ENCODE peak calls at places on chromosome 3, in seven cellular contexts. A is fibroblast of mammary gland; Y is activated CD8-positive, alpha-beta memory T cell treated with anti-CD3 and anti-CD28 coated beads, Interleukin-2, amount 50 U/mL, for 48 hours; G is CMK; S is activated T-cell treated with anti-CD3 and anti-CD28 coated beads for 1 hour; C is B cell; X is Right ventricle myocardium superior. U is an unnamed sample.

GRCh38 chr3:12400795-12401194 is 83.5 kb upstream of the TSEN2 start:
- DNase-seq in A (peak), Y (no peak), G (no peak), S (no peak), C (no peak), X (no peak), U (no peak)

GRCh38 chr3:171620825-171621434 is 160.7 kb upstream of the TNIK start:
- DNase-seq in A (peak), Y (no peak), G (no peak), S (no peak), C (no peak), X (no peak), U (no peak)

GRCh38 chr3:41900265-41900664 is 61.6 kb downstream of the ULK4 start:
- DNase-seq in A (peak), Y (no peak), G (no peak), S (no peak), C (no peak), X (no peak), U (no peak)

GRCh38 chr3:14243782-14244181 is 65.2 kb downstream of the LSM3 start:
- DNase-seq in A (no peak), Y (no peak), G (no peak), S (no peak), C (no peak), X (no peak), U (no peak)

GRCh38 chr3:162492446-162493081 is 996.0 kb downstream of the OTOL1 start:
- DNase-seq in A (peak), Y (no peak), G (no peak), S (no peak), C (no peak), X (no peak), U (no peak)

GRCh38 chr3:440826-441225 is 244.3 kb downstream of the CHL1 start:
- DNase-seq in A (no peak), Y (no peak), G (no peak), S (no peak), C (no peak), X (no peak), U (no peak)

GRCh38 chr3:15629860-15630597 is 28.5 kb downstream of the BTD start:
- DNase-seq in A (peak), Y (no peak), G (no peak), S (peak), C (peak), X (no peak), U (peak)

GRCh38 chr3:13037458-13038117 is 35.6 kb downstream of the IQSEC1 start:
- DNase-seq in A (no peak), Y (no peak), G (no peak), S (no peak), C (no peak), X (no peak), U (no peak)

GRCh38 chr3:48013288-48013980 is 2.8 kb downstream of the MAP4 start:
- DNase-seq in A (peak), Y (no peak), G (no peak), S (no peak), C (no peak), X (no peak), U (no peak)

GRCh38 chr3:4245671-4246070 is 57.5 kb upstream of the SETMAR start:
- DNase-seq in A (no peak), Y (no peak), G (no peak), S (no peak), C (no peak), X (no peak), U (no peak)

GRCh38 chr3:46405301-46406079 is 1.4 kb downstream of the CCR5AS start:
- DNase-seq in A (no peak), Y (no peak), G (no peak), S (no peak), C (no peak), X (no peak), U (no peak)

GRCh38 chr3:127549826-127550487 is 40.6 kb downstream of the TPRA1 start:
- DNase-seq in A (no peak), Y (no peak), G (no peak), S (no peak), C (no peak), X (no peak), U (no peak)

GRCh38 chr3:113560265-113560664 is 27.9 kb downstream of the SIDT1 start:
- DNase-seq in A (no peak), Y (no peak), G (no peak), S (no peak), C (no peak), X (no peak), U (no peak)

GRCh38 chr3:82824491-82824890 is 1063.0 kb upstream of the GBE1 start:
- DNase-seq in A (no peak), Y (no peak), G (no peak), S (no peak), C (no peak), X (no peak), U (no peak)

GRCh38 chr3:195071011-195071728 is 199.8 kb downstream of the XXYLT1 start:
- DNase-seq in A (no peak), Y (no peak), G (no peak), S (no peak), C (no peak), X (no peak), U (no peak)

GRCh38 chr3:38655708-38656300 is 6.3 kb upstream of the SCN5A start:
- DNase-seq in A (peak), Y (peak), G (peak), S (no peak), C (peak), X (no peak), U (no peak)

GRCh38 chr3:189708375-189708774 is 77.2 kb downstream of the TP63 start:
- DNase-seq in A (no peak), Y (no peak), G (no peak), S (no peak), C (no peak), X (no peak), U (no peak)

GRCh38 chr3:39644176-39644575 is 165.2 kb upstream of the MYRIP start:
- DNase-seq in A (peak), Y (no peak), G (no peak), S (no peak), C (no peak), X (no peak), U (no peak)

GRCh38 chr3:27657404-27657803 is 64.7 kb downstream of the EOMES start:
- DNase-seq in A (no peak), Y (no peak), G (no peak), S (no peak), C (no peak), X (no peak), U (no peak)

GRCh38 chr3:98843301-98843959 is 58.1 kb downstream of the DCBLD2 start:
- DNase-seq in A (no peak), Y (no peak), G (no peak), S (no peak), C (no peak), X (no peak), U (no peak)

GRCh38 chr3:159914421-159914820 is 74.2 kb upstream of the IL12A start:
- DNase-seq in A (no peak), Y (no peak), G (no peak), S (no peak), C (no peak), X (no peak), U (no peak)

GRCh38 chr3:191026746-191027145 is 164.3 kb upstream of the GMNC start:
- DNase-seq in A (no peak), Y (no peak), G (no peak), S (no peak), C (no peak), X (no peak), U (no peak)

GRCh38 chr3:83946554-83946953 is 1012.2 kb upstream of the CADM2 start:
- DNase-seq in A (no peak), Y (no peak), G (no peak), S (no peak), C (no peak), X (no peak), U (no peak)

GRCh38 chr3:40645883-40646282 is 121.1 kb downstream of the ZNF621 start:
- DNase-seq in A (peak), Y (no peak), G (no peak), S (no peak), C (no peak), X (no peak), U (no peak)

GRCh38 chr3:150469931-150470740 is 62.0 kb downstream of the TSC22D2 start:
- DNase-seq in A (peak), Y (no peak), G (no peak), S (no peak), C (no peak), X (no peak), U (no peak)

GRCh38 chr3:99920530-99921376 is 103.1 kb downstream of the CMSS1 start:
- DNase-seq in A (peak), Y (no peak), G (no peak), S (no peak), C (no peak), X (peak), U (no peak)

GRCh38 chr3:169914321-169914720 is 2.9 kb downstream of the SAMD7 start:
- DNase-seq in A (peak), Y (no peak), G (no peak), S (no peak), C (no peak), X (no peak), U (no peak)

GRCh38 chr3:172106989-172107388 is 67.6 kb downstream of the FNDC3B start:
- DNase-seq in A (no peak), Y (peak), G (peak), S (peak), C (peak), X (peak), U (peak)

GRCh38 chr3:99825239-99825638 is 7.6 kb downstream of the CMSS1 start:
- DNase-seq in A (peak), Y (no peak), G (no peak), S (no peak), C (no peak), X (no peak), U (no peak)

GRCh38 chr3:46833346-46834300 is 29.6 kb downstream of the MYL3 start:
- DNase-seq in A (no peak), Y (no peak), G (no peak), S (no peak), C (no peak), X (no peak), U (no peak)

GRCh38 chr3:145125307-145125706 is 1035.7 kb downstream of the PLOD2 start:
- DNase-seq in A (peak), Y (no peak), G (no peak), S (no peak), C (no peak), X (no peak), U (no peak)

GRCh38 chr3:129911261-129911861 is 17.9 kb upstream of the TMCC1 start:
- DNase-seq in A (no peak), Y (no peak), G (no peak), S (no peak), C (no peak), X (no peak), U (no peak)

GRCh38 chr3:186417791-186418190 is 55.8 kb upstream of the DGKG start:
- DNase-seq in A (peak), Y (no peak), G (no peak), S (no peak), C (no peak), X (no peak), U (no peak)

GRCh38 chr3:177460100-177460499 is 262.8 kb upstream of the TBL1XR1 start:
- DNase-seq in A (no peak), Y (no peak), G (no peak), S (no peak), C (no peak), X (no peak), U (no peak)

U was measured in T-helper 22 cell.